ENCODE peak calls at places on chromosome 1, in six cellular contexts. R is midbrain; Q is NCI-H2171; A is activated CD4-positive, alpha-beta T cell treated with anti-CD3 and anti-CD28 coated beads, Interleukin-2, amount 50 U/mL, for 4 hours; U is central memory CD4-positive, alpha-beta T cell; F is mucosa of gallbladder. K is an unnamed sample.

GRCh38 chr1:53899206-53899628 is 5.2 kb downstream of the DIO1 start:
- DNase-seq in R (peak), Q (no peak), A (no peak), U (no peak), F (peak), K (peak)

GRCh38 chr1:226903819-226904710 is 33.6 kb downstream of the PSEN2 start:
- DNase-seq in R (no peak), Q (no peak), A (no peak), U (no peak), F (peak), K (no peak)

GRCh38 chr1:119359730-119360129 is 8.9 kb upstream of the HAO2 start:
- DNase-seq in R (no peak), Q (no peak), A (no peak), U (no peak), F (no peak), K (no peak)

GRCh38 chr1:111320066-111320879 is 29.6 kb downstream of the CHIA start:
- DNase-seq in R (no peak), Q (no peak), A (no peak), U (no peak), F (no peak), K (no peak)

GRCh38 chr1:47521034-47521871 is 83.4 kb downstream of the FOXD2 start:
- DNase-seq in R (no peak), Q (no peak), A (no peak), U (no peak), F (peak), K (no peak)

GRCh38 chr1:40633563-40634376 is 31.7 kb downstream of the RIMS3 start:
- DNase-seq in R (no peak), Q (no peak), A (no peak), U (no peak), F (no peak), K (no peak)

GRCh38 chr1:201283836-201284553 is 689 bp downstream of the PKP1 start:
- DNase-seq in R (no peak), Q (no peak), A (no peak), U (no peak), F (no peak), K (no peak)

GRCh38 chr1:109391161-109391556 is 6.6 kb downstream of the SORT1 start:
- DNase-seq in R (peak), Q (no peak), A (no peak), U (no peak), F (no peak), K (no peak)

GRCh38 chr1:67393240-67393639 is 37.0 kb downstream of the SERBP1 start:
- DNase-seq in R (no peak), Q (no peak), A (no peak), U (no peak), F (no peak), K (peak)